ENCODE peak calls at places on chromosomes 11 and 22, in ten cellular contexts. W is NCI-H774; Y is activated CD4-positive, alpha-beta T cell treated with anti-CD3 and anti-CD28 coated beads, Interleukin-2, amount 50 U/mL, for 48 hours; A is naive thymus-derived CD4-positive, alpha-beta T cell; I is RWPE1; U is activated CD8-positive, alpha-beta memory T cell treated with anti-CD3 and anti-CD28 coated beads, Interleukin-2, amount 50 U/mL, for 4 hours; G is stimulated activated CD4-positive, alpha-beta T cell treated with anti-CD3 and anti-CD28 coated beads, Interleukin-2, amount 100 ng/mL, for 48 hours; P is mammary epithelial cell; Z is GM12865; R is tibial artery. F is an unnamed sample.

GRCh38 chr11:105268404-105269062 is 129.0 kb upstream of the CARD18 start:
- DNase-seq in G (no peak), W (no peak), I (no peak), Y (no peak), Z (no peak), R (no peak), A (no peak), U (no peak), P (no peak), F (no peak)

GRCh38 chr22:35728639-35729308 is 11.1 kb downstream of the APOL5 start:
- DNase-seq in G (no peak), W (peak), A (no peak), P (peak), Y (no peak), I (no peak), R (no peak), Z (no peak), U (no peak), F (peak)

GRCh38 chr11:67640021-67640757 is 626 bp upstream of the TBX10 start:
- DNase-seq in W (no peak), Z (peak), Y (peak), U (peak), G (peak), P (no peak), I (peak), A (peak), R (no peak), F (no peak)

GRCh38 chr11:17010851-17011420 is 3.3 kb downstream of the PLEKHA7 start:
- DNase-seq in Y (no peak), A (no peak), Z (no peak), I (no peak), R (no peak), W (no peak), U (no peak), P (no peak), G (no peak), F (no peak)

GRCh38 chr11:79087238-79087956 is 353.4 kb downstream of the TENM4 start:
- DNase-seq in I (peak), A (no peak), P (no peak), G (no peak), U (no peak), Y (no peak), Z (no peak), R (no peak), W (no peak), F (no peak)

GRCh38 chr22:30279389-30279788 is 9.9 kb downstream of the CASTOR1 start:
- DNase-seq in U (no peak), W (no peak), P (peak), Z (no peak), G (no peak), A (no peak), Y (no peak), I (no peak), R (peak), F (no peak)

GRCh38 chr22:37177221-37177620 is 10.8 kb downstream of the C1QTNF6 start:
- DNase-seq in G (no peak), Z (no peak), W (no peak), P (no peak), R (no peak), I (no peak), A (no peak), U (no peak), Y (no peak), F (no peak)

GRCh38 chr11:39374963-39375698 is 2084.3 kb downstream of the LRRC4C start:
- DNase-seq in W (peak), G (no peak), R (no peak), U (no peak), Y (no peak), P (peak), A (peak), Z (peak), I (peak), F (peak)

GRCh38 chr22:20155330-20156041 is 4.6 kb upstream of the CCDC188 start:
- DNase-seq in I (no peak), G (no peak), Y (no peak), U (no peak), R (no peak), P (peak), W (peak), A (no peak), Z (peak), F (peak)

GRCh38 chr22:32204856-32205722 is at the start of gene RFPL2:
- DNase-seq in A (peak), W (no peak), Y (no peak), R (no peak), G (no peak), I (peak), Z (no peak), U (no peak), P (peak), F (peak)

GRCh38 chr11:69496631-69497220 is 15.3 kb downstream of the LINC01488 start:
- DNase-seq in I (no peak), Y (no peak), A (no peak), R (no peak), W (no peak), U (no peak), G (no peak), Z (no peak), P (no peak), F (no peak)